ENCODE peak calls at places on chromosomes 1 and 21, in five cellular contexts. I is Calu3, N is endothelial cell, C is omental fat pad, O is PC-9. X is an unnamed sample.

GRCh38 chr1:12088607-12089006 is 25.5 kb downstream of the TNFRSF8 start:
- DNase-seq in O (no peak), N (no peak), C (no peak), I (no peak), X (no peak)

GRCh38 chr1:94974824-94975223 is 47.9 kb upstream of the CNN3 start:
- DNase-seq in N (no peak), I (no peak), C (no peak), O (no peak), X (no peak)

GRCh38 chr1:67043366-67043765 is 10.6 kb downstream of the SLC35D1 start:
- DNase-seq in I (no peak), O (no peak), C (no peak), N (no peak), X (no peak)

GRCh38 chr1:173023343-173023742 is 27.4 kb downstream of the TNFSF18 start:
- DNase-seq in I (no peak), N (no peak), O (no peak), C (no peak), X (no peak)

GRCh38 chr1:164310166-164310565 is 248.8 kb upstream of the PBX1 start:
- DNase-seq in O (no peak), N (no peak), I (no peak), C (no peak), X (no peak)

GRCh38 chr1:109265016-109265415 is 15.7 kb downstream of the CELSR2 start:
- DNase-seq in I (no peak), N (no peak), C (no peak), O (no peak), X (no peak)

GRCh38 chr1:15452866-15453571 is 3.5 kb upstream of the CELA2A start:
- DNase-seq in I (no peak), C (no peak), N (no peak), O (no peak), X (no peak)

GRCh38 chr21:39911286-39911685 is 44.0 kb downstream of the PCP4 start:
- DNase-seq in N (no peak), C (no peak), I (peak; percentile 21), O (no peak), X (no peak)

GRCh38 chr21:38140192-38140905 is 116.4 kb upstream of the KCNJ15 start:
- DNase-seq in N (no peak), C (peak; percentile 29), I (no peak), O (no peak), X (no peak)

GRCh38 chr1:201329801-201330200 is 46.5 kb downstream of the PKP1 start:
- DNase-seq in O (no peak), C (no peak), I (no peak), N (no peak), X (no peak)

GRCh38 chr1:228919919-228920318 is 184.6 kb downstream of the RHOU start:
- DNase-seq in N (no peak), I (no peak), O (no peak), C (no peak), X (no peak)

GRCh38 chr21:32958288-32958992 is 67.3 kb upstream of the OLIG2 start:
- DNase-seq in O (no peak), I (peak; percentile 25), N (peak; percentile 10), C (no peak), X (no peak)

GRCh38 chr1:39960461-39960958 is 5.6 kb downstream of the MFSD2A start:
- DNase-seq in O (peak; percentile 16), I (peak; percentile 10), N (no peak), C (no peak), X (no peak)

GRCh38 chr1:154430903-154431302 is 25.8 kb downstream of the IL6R start:
- DNase-seq in C (no peak), O (no peak), I (no peak), N (no peak), X (no peak)

GRCh38 chr1:151898519-151898991 is 10.8 kb downstream of the THEM4 start:
- DNase-seq in I (peak; percentile 48), N (no peak), C (no peak), O (peak; percentile 70), X (no peak)

GRCh38 chr1:99740141-99740540 is 26.3 kb downstream of the FRRS1 start:
- DNase-seq in I (no peak), O (no peak), C (no peak), N (no peak), X (no peak)
- TF ChIP-seq CTCF in I (no peak), O (no peak), C (no peak), N (no peak), X (no peak)

GRCh38 chr1:1387098-1388077 is 11.7 kb downstream of the CCNL2 start:
- DNase-seq in O (no peak), I (no peak), C (no peak), N (no peak), X (no peak)
- TF ChIP-seq CTCF in O (no peak), I (no peak), C (no peak), N (no peak), X (no peak)

GRCh38 chr1:53137729-53138128 is 4.7 kb downstream of the SLC1A7 start:
- DNase-seq in N (no peak), I (no peak), C (no peak), O (no peak), X (no peak)
- TF ChIP-seq CTCF in N (no peak), I (no peak), C (no peak), O (no peak), X (no peak)

GRCh38 chr1:236748471-236748870 is 46.6 kb upstream of the MTR start:
- DNase-seq in O (no peak), C (no peak), I (no peak), N (no peak), X (no peak)
- TF ChIP-seq CTCF in O (peak; percentile 36), C (no peak), I (peak; percentile 44), N (peak; percentile 39), X (peak; percentile 52)

X was measured in mesothelial cell of epicardium.